ENCODE peak calls at places on chromosomes 7 and 10, in eight cellular contexts. E, G, Y, Q, T, D, M and A are unnamed samples.

GRCh38 chr10:30373596-30374327 is 24.7 kb upstream of the MTPAP start:
- DNase-seq in G (no peak), D (no peak), Q (no peak), M (no peak), T (no peak), E (no peak), Y (no peak), A (no peak)

GRCh38 chr7:139246905-139247304 is 15.9 kb downstream of the UBN2 start:
- DNase-seq in Q (no peak), D (no peak), M (no peak), Y (no peak), G (no peak), T (no peak), E (no peak), A (peak)

GRCh38 chr10:130377986-130378545 is 241.9 kb downstream of the GLRX3 start:
- DNase-seq in Y (no peak), M (no peak), Q (no peak), D (no peak), G (no peak), E (no peak), T (no peak), A (no peak)

GRCh38 chr7:151081170-151082101 is 827 bp upstream of the FASTK start:
- DNase-seq in G (peak), E (peak), D (no peak), T (no peak), M (no peak), Q (no peak), Y (no peak), A (peak)

GRCh38 chr7:114622189-114622588 is 207.6 kb downstream of the FOXP2 start:
- DNase-seq in Q (no peak), T (no peak), M (no peak), G (no peak), E (no peak), Y (no peak), D (no peak), A (no peak)

GRCh38 chr10:60573342-60573741 is 183.7 kb upstream of the ANK3 start:
- DNase-seq in Q (no peak), G (no peak), D (no peak), M (no peak), Y (no peak), E (no peak), T (no peak), A (no peak)

GRCh38 chr7:69635572-69636190 is 37.4 kb downstream of the AUTS2 start:
- DNase-seq in E (no peak), Q (no peak), Y (no peak), D (no peak), G (no peak), T (no peak), M (no peak), A (no peak)

GRCh38 chr7:9711259-9711658 is 1262.4 kb upstream of the PHF14 start:
- DNase-seq in Y (no peak), M (peak), Q (no peak), D (no peak), G (no peak), E (no peak), T (no peak), A (peak)

GRCh38 chr7:31004393-31004792 is 40.6 kb downstream of the GHRHR start:
- DNase-seq in G (no peak), Q (no peak), T (no peak), E (no peak), M (no peak), Y (no peak), D (no peak), A (no peak)

GRCh38 chr10:100858742-100859141 is 54.0 kb upstream of the SLF2 start:
- DNase-seq in D (no peak), T (no peak), Q (no peak), Y (no peak), M (no peak), G (no peak), E (no peak), A (no peak)

GRCh38 chr10:88987243-88987726 is 3.3 kb upstream of the FAS start:
- DNase-seq in Y (no peak), D (no peak), G (no peak), M (no peak), Q (no peak), E (no peak), T (no peak), A (no peak)

GRCh38 chr7:135775230-135775629 is 26.6 kb upstream of the FAM180A start:
- DNase-seq in T (no peak), D (no peak), Q (no peak), E (no peak), G (no peak), Y (no peak), M (no peak), A (no peak)

GRCh38 chr10:88150338-88150737 is 286.9 kb downstream of the PTEN start:
- DNase-seq in T (no peak), M (no peak), E (no peak), Q (peak), D (no peak), Y (peak), G (no peak), A (peak)

GRCh38 chr7:136114966-136115762 is 138.0 kb upstream of the MTPN start:
- DNase-seq in T (peak), G (no peak), Q (peak), M (peak), Y (no peak), D (no peak), E (peak), A (peak)

GRCh38 chr7:114865564-114865963 is 56.3 kb upstream of the MDFIC start:
- DNase-seq in E (peak), T (peak), M (peak), G (no peak), D (peak), Y (no peak), Q (peak), A (peak)

GRCh38 chr7:139118234-139118802 is 8.8 kb upstream of the ZC3HAV1 start:
- DNase-seq in Y (peak), Q (peak), E (no peak), T (no peak), D (no peak), G (no peak), M (peak), A (peak)

GRCh38 chr10:2994562-2994961 is 72.8 kb upstream of the PFKP start:
- DNase-seq in Q (no peak), T (no peak), M (no peak), G (no peak), E (no peak), D (no peak), Y (no peak), A (no peak)

GRCh38 chr7:131511774-131512535 is 44.5 kb downstream of the PODXL start:
- DNase-seq in Y (no peak), E (no peak), Q (peak), D (no peak), T (no peak), M (no peak), G (no peak), A (no peak)

GRCh38 chr10:48399056-48399541 is 92.6 kb downstream of the MAPK8 start:
- DNase-seq in Y (no peak), E (no peak), Q (peak), G (no peak), D (no peak), M (no peak), T (no peak), A (no peak)

GRCh38 chr7:94303736-94304135 is 91.0 kb upstream of the COL1A2 start:
- DNase-seq in T (peak), Q (peak), E (no peak), Y (no peak), M (no peak), G (no peak), D (no peak), A (no peak)

GRCh38 chr10:3485287-3485686 is 299.7 kb downstream of the KLF6 start:
- DNase-seq in G (no peak), Y (no peak), D (no peak), Q (no peak), T (no peak), M (no peak), E (no peak), A (no peak)

GRCh38 chr10:97207131-97207530 is 21.4 kb upstream of the SLIT1 start:
- DNase-seq in G (no peak), E (no peak), D (no peak), M (no peak), Y (no peak), Q (no peak), T (no peak), A (no peak)

GRCh38 chr7:129862672-129863071 is 90.1 kb downstream of the UBE2H start:
- DNase-seq in Q (no peak), E (no peak), Y (no peak), M (no peak), T (peak), D (no peak), G (no peak), A (no peak)

GRCh38 chr7:5429857-5430611 is 6.4 kb upstream of the TNRC18 start:
- DNase-seq in E (peak), G (peak), Q (no peak), D (peak), M (peak), T (no peak), Y (peak), A (peak)

GRCh38 chr10:115706482-115707076 is 566.4 kb downstream of the GFRA1 start:
- DNase-seq in T (no peak), E (no peak), M (peak), D (no peak), Y (no peak), Q (peak), G (no peak), A (peak)

GRCh38 chr7:151689196-151689971 is 169.7 kb upstream of the RHEB start:
- DNase-seq in Q (no peak), M (no peak), E (no peak), G (no peak), Y (peak), D (peak), T (peak), A (peak)

GRCh38 chr7:135159359-135160087 is 11.0 kb downstream of the CYREN start:
- DNase-seq in M (no peak), D (no peak), Y (no peak), Q (no peak), G (no peak), E (no peak), T (no peak), A (no peak)

GRCh38 chr10:44180321-44181154 is 204.4 kb downstream of the CXCL12 start:
- DNase-seq in E (no peak), G (no peak), D (peak), M (peak), Q (no peak), Y (no peak), T (no peak), A (no peak)

GRCh38 chr7:38315410-38315809 is 42.0 kb upstream of the TARP start:
- DNase-seq in T (no peak), Q (no peak), D (no peak), Y (no peak), M (no peak), E (no peak), G (no peak), A (no peak)

GRCh38 chr7:86949052-86949778 is 110.2 kb downstream of the ELAPOR2 start:
- DNase-seq in G (peak), Y (no peak), Q (no peak), E (no peak), T (no peak), M (no peak), D (no peak), A (no peak)
- H3K4me3 ChIP-seq in G (no peak), Y (no peak), Q (no peak), E (no peak), T (no peak), M (no peak), D (no peak), A (no peak)

GRCh38 chr7:100632951-100633717 is 8.2 kb downstream of the TFR2 start:
- DNase-seq in D (no peak), E (peak), T (peak), G (peak), Y (no peak), M (peak), Q (no peak), A (peak)
- TF ChIP-seq CTCF in D (no peak), E (no peak), T (peak), G (no peak), Y (peak), M (peak), Q (peak), A (peak)

DNA sequence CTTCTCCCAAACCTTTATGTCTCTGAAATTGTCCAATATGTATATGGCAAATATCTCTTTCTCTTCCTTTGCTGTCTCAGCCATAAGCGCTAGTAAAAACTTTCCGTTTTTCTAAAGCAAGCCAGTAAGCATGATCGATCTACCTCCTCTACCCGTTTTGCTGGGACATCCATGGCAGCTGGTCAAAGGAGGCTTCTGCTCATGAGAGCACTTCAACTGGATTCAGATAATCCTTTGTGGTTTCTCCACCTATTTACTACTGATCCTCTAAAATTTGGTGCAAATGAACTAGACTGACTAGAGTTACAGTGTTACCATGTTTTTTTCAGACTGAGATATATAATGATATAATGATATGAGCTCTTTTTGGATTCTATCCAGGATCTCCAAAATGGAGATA is 42.7 kb downstream of the GBF1 start:
- DNase-seq in Q (no peak), T (no peak), G (no peak), M (no peak), E (no peak), Y (no peak), D (no peak), A (no peak)
- H3K4me3 ChIP-seq in Q (no peak), T (no peak), G (no peak), M (no peak), E (no peak), Y (no peak), D (no peak), A (no peak)

GRCh38 chr10:104450490-104450889 is 96.9 kb downstream of the CFAP58 start:
- DNase-seq in T (no peak), Q (no peak), E (no peak), Y (no peak), G (no peak), D (no peak), M (no peak), A (no peak)
- TF ChIP-seq CTCF in T (no peak), Q (no peak), E (no peak), Y (no peak), G (no peak), D (no peak), M (no peak), A (no peak)

GRCh38 chr10:17582015-17582414 is 35.2 kb downstream of the HACD1 start:
- DNase-seq in Y (no peak), Q (no peak), M (no peak), G (no peak), T (no peak), D (no peak), E (no peak), A (no peak)

GRCh38 chr10:17590969-17591645 is 26.1 kb downstream of the HACD1 start:
- DNase-seq in G (no peak), M (no peak), T (no peak), D (no peak), E (no peak), Y (no peak), Q (no peak), A (no peak)

GRCh38 chr10:17585001-17585400 is 32.2 kb downstream of the HACD1 start:
- DNase-seq in E (no peak), M (no peak), Q (no peak), D (no peak), Y (no peak), G (no peak), T (no peak), A (no peak)

GRCh38 chr10:17588420-17588819 is 28.8 kb downstream of the HACD1 start:
- DNase-seq in T (no peak), G (no peak), E (no peak), Y (no peak), M (no peak), D (no peak), Q (no peak), A (no peak)

DNA sequence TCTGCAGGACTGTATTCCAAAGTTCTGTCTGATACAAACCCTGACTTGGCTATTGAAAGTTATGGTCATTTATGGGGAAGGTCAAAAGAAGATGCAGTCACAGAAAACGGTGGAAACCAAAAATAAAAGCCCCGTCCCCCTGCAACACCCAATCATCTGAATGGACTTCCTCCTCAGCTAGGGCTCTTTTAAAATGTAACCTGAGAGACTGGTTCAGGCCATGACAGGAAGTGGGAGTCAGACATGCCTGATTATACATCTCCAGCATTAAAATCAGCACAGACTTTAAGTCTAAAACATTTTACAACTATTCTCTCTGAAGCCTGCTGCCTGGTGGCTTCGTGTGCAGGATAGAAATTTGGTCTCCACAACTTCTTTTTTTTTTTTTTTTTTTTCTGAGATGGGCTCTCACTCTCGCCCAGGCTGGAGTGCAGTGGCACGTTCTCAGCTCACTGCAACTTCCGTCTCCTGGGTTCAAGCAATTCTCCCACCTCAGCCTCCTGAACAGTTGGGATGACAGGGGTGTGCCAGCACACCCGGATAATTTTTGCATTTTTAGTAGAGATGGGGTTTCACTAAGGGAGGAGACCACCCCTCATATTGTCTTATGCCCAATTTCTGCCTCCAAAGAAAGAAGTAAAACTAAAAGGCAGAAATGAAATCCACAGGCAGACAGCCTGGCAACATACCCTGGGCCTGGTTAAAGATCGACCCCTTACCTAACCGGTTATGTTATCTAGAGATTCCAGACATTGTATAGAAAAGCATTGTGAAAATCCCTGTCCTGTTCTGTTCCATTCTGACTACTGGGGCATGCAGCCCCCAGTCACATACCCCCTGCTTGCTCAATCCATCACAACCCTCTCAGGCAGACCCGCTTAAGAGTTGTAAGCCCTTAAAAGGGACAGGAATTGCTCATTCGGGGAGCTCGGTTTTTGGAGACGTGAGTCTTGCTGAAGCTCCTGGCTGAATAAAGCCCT is 30.1 kb downstream of the HACD1 start:
- DNase-seq in M (peak), G (no peak), E (no peak), Q (no peak), Y (no peak), T (no peak), D (no peak), A (peak)
- H3K4me3 ChIP-seq in M (no peak), G (no peak), E (no peak), Q (no peak), Y (no peak), T (no peak), D (no peak), A (no peak)

GRCh38 chr7:104926189-104926904 is 87.7 kb upstream of the KMT2E start:
- DNase-seq in T (no peak), Q (no peak), Y (no peak), D (no peak), G (no peak), M (no peak), E (no peak), A (no peak)

GRCh38 chr7:104926905-104927454 is 87.0 kb upstream of the KMT2E start:
- DNase-seq in T (no peak), Y (no peak), M (no peak), E (peak), D (no peak), G (no peak), Q (no peak), A (no peak)

GRCh38 chr7:104922187-104923009 is 91.6 kb upstream of the KMT2E start:
- DNase-seq in E (no peak), Q (peak), M (no peak), D (no peak), G (no peak), T (peak), Y (no peak), A (no peak)

GRCh38 chr7:104921596-104921995 is 92.4 kb upstream of the KMT2E start:
- DNase-seq in E (no peak), G (no peak), D (no peak), Q (no peak), M (no peak), Y (no peak), T (no peak), A (no peak)

GRCh38 chr7:104923010-104923421 is 91.0 kb upstream of the KMT2E start:
- DNase-seq in D (peak), Q (peak), Y (peak), G (no peak), M (peak), E (peak), T (peak), A (peak)
- TF ChIP-seq CTCF in D (peak), Q (peak), Y (peak), G (peak), M (peak), E (peak), T (peak), A (peak)

DNA sequence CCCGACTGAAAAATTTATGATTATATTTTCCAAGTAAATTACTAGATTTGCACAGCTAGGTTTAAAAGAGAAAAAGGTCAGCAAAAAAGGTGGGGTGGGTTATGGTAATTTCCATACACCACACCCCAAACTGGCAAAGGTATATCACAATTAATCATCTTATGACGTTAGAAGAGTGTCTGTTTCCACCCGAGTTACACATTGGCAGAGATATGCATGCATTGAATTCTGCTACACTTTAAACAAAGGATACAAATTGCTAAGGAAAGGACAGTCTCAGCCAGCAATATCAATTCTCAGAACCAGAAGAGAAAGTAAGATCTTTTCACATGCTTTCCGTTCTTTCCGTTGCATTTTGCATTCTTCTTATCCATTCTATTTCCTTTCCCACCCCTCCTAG is 843.3 kb downstream of the GATA3 start:
- DNase-seq in Q (no peak), M (no peak), G (no peak), E (no peak), Y (no peak), T (no peak), D (no peak), A (no peak)
- H3K4me3 ChIP-seq in Q (no peak), M (no peak), G (no peak), E (no peak), Y (no peak), T (no peak), D (no peak), A (no peak)

DNA sequence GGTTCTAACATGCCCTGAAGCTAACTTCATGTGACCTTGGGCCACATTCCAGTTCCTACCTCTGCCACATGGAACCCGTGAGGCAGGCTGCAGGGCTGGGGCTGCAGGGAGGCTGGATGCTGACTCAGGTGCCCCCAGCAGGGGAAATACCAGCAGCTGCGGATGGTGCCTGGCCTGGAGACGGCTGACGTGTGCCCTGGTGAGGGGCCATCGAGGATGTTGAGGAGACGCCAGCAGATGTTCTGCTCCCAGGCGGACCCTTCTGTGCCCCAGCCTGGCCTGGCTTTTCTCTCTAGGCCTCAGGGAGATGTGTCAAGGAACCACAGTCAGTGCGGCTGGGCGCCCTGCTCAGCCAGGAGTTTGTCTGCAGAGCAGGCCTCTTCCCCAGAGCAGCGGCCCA is 8.8 kb downstream of the BAG3 start:
- DNase-seq in Q (no peak), D (no peak), E (no peak), T (no peak), G (no peak), Y (no peak), M (no peak), A (no peak)
- TF ChIP-seq CTCF in Q (no peak), D (no peak), E (no peak), T (no peak), G (no peak), Y (no peak), M (no peak), A (no peak)